ENCODE peak calls at places on chromosomes 4 and X, in five cellular contexts. A is PC-3, Q is fibroblast of mammary gland, U is aorta, Z is transverse colon. D is an unnamed sample.

GRCh38 chr4:38804654-38805295 is at the start of gene TLR1:
- DNase-seq in A (peak), Q (peak), U (no peak), Z (no peak), D (peak)

GRCh38 chrX:144681501-144681900 is 565.8 kb upstream of the SPANXN1 start:
- DNase-seq in A (peak), Q (peak), U (no peak), Z (no peak), D (peak)

GRCh38 chr4:111028829-111029228 is 406.0 kb upstream of the PITX2 start:
- DNase-seq in A (no peak), Q (peak), U (no peak), Z (no peak), D (no peak)

GRCh38 chrX:70960728-70961127 is 29.8 kb upstream of the SLC7A3 start:
- DNase-seq in A (peak), Q (no peak), U (no peak), Z (no peak), D (no peak)

GRCh38 chrX:623599-624323 is 6.8 kb upstream of the SHOX start:
- DNase-seq in A (no peak), Q (no peak), U (no peak), Z (no peak), D (no peak)

GRCh38 chr4:10198365-10198764 is 81.8 kb upstream of the WDR1 start:
- DNase-seq in A (no peak), Q (no peak), U (no peak), Z (no peak), D (no peak)

GRCh38 chr4:188941524-188942109 is 802.4 kb downstream of the TRIML1 start:
- DNase-seq in A (peak), Q (peak), U (no peak), Z (no peak), D (peak)

GRCh38 chr4:174071591-174071990 is 211.9 kb downstream of the FBXO8 start:
- DNase-seq in A (no peak), Q (no peak), U (no peak), Z (no peak), D (no peak)

GRCh38 chrX:97199501-97199900 is 315.8 kb downstream of the RPA4 start:
- DNase-seq in A (no peak), Q (no peak), U (no peak), Z (no peak), D (no peak)

GRCh38 chr4:111136438-111136837 is 513.6 kb upstream of the PITX2 start:
- DNase-seq in A (peak), Q (peak), U (no peak), Z (no peak), D (peak)

GRCh38 chr4:103052779-103053178 is 23.8 kb downstream of the SLC9B2 start:
- DNase-seq in A (no peak), Q (peak), U (no peak), Z (no peak), D (no peak)

GRCh38 chrX:40644821-40645358 is 2.5 kb downstream of the CXorf38 start:
- DNase-seq in A (peak), Q (peak), U (no peak), Z (peak), D (no peak)

GRCh38 chr4:77465271-77465670 is 140.3 kb upstream of the CXCL13 start:
- DNase-seq in A (peak), Q (peak), U (no peak), Z (peak), D (no peak)

GRCh38 chr4:76017056-76017686 is 6.1 kb downstream of the CXCL10 start:
- DNase-seq in A (no peak), Q (no peak), U (no peak), Z (no peak), D (no peak)

GRCh38 chr4:165031436-165032211 is at the start of gene TRIM60:
- DNase-seq in A (no peak), Q (no peak), U (no peak), Z (no peak), D (no peak)

GRCh38 chr4:108834167-108834566 is 71.3 kb upstream of the ETNPPL start:
- DNase-seq in A (peak), Q (peak), U (no peak), Z (no peak), D (peak)

GRCh38 chr4:85828295-85828910 is 353.5 kb downstream of the ARHGAP24 start:
- DNase-seq in A (peak), Q (peak), U (no peak), Z (no peak), D (no peak)

GRCh38 chr4:140211693-140212092 is 57.7 kb upstream of the MAML3 start:
- DNase-seq in A (no peak), Q (no peak), U (no peak), Z (no peak), D (no peak)

GRCh38 chr4:70670332-70671014 is 4.2 kb upstream of the JCHAIN start:
- DNase-seq in A (peak), Q (peak), U (no peak), Z (no peak), D (no peak)

GRCh38 chrX:22078117-22078516 is 46.0 kb downstream of the PHEX start:
- DNase-seq in A (no peak), Q (no peak), U (no peak), Z (no peak), D (no peak)

GRCh38 chr4:128234836-128235235 is 52.8 kb downstream of the PGRMC2 start:
- DNase-seq in A (no peak), Q (no peak), U (no peak), Z (no peak), D (no peak)

GRCh38 chr4:5165419-5166369 is 114.4 kb downstream of the STK32B start:
- DNase-seq in A (peak), Q (no peak), U (peak), Z (no peak), D (no peak)

GRCh38 chr4:107721436-107722090 is 1.5 kb upstream of the PAPSS1 start:
- DNase-seq in A (no peak), Q (no peak), U (no peak), Z (peak), D (no peak)

GRCh38 chrX:130170752-130171445 is 863 bp upstream of the RAB33A start:
- DNase-seq in A (no peak), Q (no peak), U (peak), Z (peak), D (no peak)

GRCh38 chr4:131091896-131092295 is 1995.9 kb downstream of the C4orf33 start:
- DNase-seq in A (peak), Q (peak), U (no peak), Z (no peak), D (peak)

GRCh38 chr4:83054928-83055327 is 19.9 kb downstream of the COPS4 start:
- DNase-seq in A (peak), Q (peak), U (no peak), Z (no peak), D (no peak)

GRCh38 chr4:13524504-13525243 is 19.6 kb downstream of the NKX3-2 start:
- DNase-seq in A (no peak), Q (peak), U (no peak), Z (no peak), D (peak)

GRCh38 chrX:124223524-124223923 is 108.9 kb upstream of the TEX13D start:
- DNase-seq in A (no peak), Q (no peak), U (no peak), Z (no peak), D (no peak)

GRCh38 chrX:114903618-114904017 is 113.8 kb downstream of the IL13RA2 start:
- DNase-seq in A (no peak), Q (no peak), U (no peak), Z (no peak), D (no peak)

GRCh38 chrX:131745942-131746489 is 202.1 kb downstream of the OR13H1 start:
- DNase-seq in A (peak), Q (no peak), U (no peak), Z (no peak), D (no peak)

GRCh38 chrX:40871385-40872082 is 136.2 kb upstream of the MED14 start:
- DNase-seq in A (peak), Q (peak), U (no peak), Z (no peak), D (no peak)

GRCh38 chr4:101953949-101954348 is 163.4 kb downstream of the BANK1 start:
- DNase-seq in A (peak), Q (peak), U (no peak), Z (no peak), D (peak)

GRCh38 chr4:145218251-145218650 is 37.9 kb upstream of the OTUD4 start:
- DNase-seq in A (no peak), Q (peak), U (no peak), Z (no peak), D (no peak)

GRCh38 chrX:48816014-48816810 is 10.1 kb upstream of the ERAS start:
- DNase-seq in A (no peak), Q (no peak), U (peak), Z (no peak), D (no peak)

GRCh38 chr4:15341733-15342300 is 86.0 kb upstream of the C1QTNF7 start:
- DNase-seq in A (no peak), Q (no peak), U (no peak), Z (no peak), D (no peak)

GRCh38 chr4:15341022-15341732 is 86.7 kb upstream of the C1QTNF7 start:
- DNase-seq in A (no peak), Q (no peak), U (no peak), Z (no peak), D (no peak)

GRCh38 chr4:15337258-15337657 is 90.6 kb upstream of the C1QTNF7 start:
- DNase-seq in A (no peak), Q (no peak), U (no peak), Z (no peak), D (no peak)

GRCh38 chr4:15336410-15337184 is 91.2 kb upstream of the C1QTNF7 start:
- DNase-seq in A (peak), Q (peak), U (no peak), Z (no peak), D (peak)

GRCh38 chr4:15339732-15340131 is 88.1 kb upstream of the C1QTNF7 start:
- DNase-seq in A (no peak), Q (peak), U (no peak), Z (no peak), D (no peak)
- H3K4me3 ChIP-seq in A (no peak), Q (no peak), U (peak), Z (peak), D (no peak)

GRCh38 chrX:103330601-103331397 is 760 bp downstream of the TCEAL7 start:
- DNase-seq in A (no peak), Q (peak), U (no peak), Z (no peak), D (no peak)
- H3K4me3 ChIP-seq in A (no peak), Q (peak), U (no peak), Z (peak), D (peak)

GRCh38 chrX:155888139-155888538 is 7.0 kb downstream of the VAMP7 start:
- DNase-seq in A (peak), Q (peak), U (no peak), Z (no peak), D (peak)
- H3K4me3 ChIP-seq in A (no peak), Q (no peak), U (no peak), Z (no peak), D (no peak)

GRCh38 chr4:3766791-3767561 is 791 bp downstream of the ADRA2C start:
- DNase-seq in A (no peak), Q (peak), U (peak), Z (no peak), D (no peak)

GRCh38 chr4:3762753-3763511 is 3.3 kb upstream of the ADRA2C start:
- DNase-seq in A (no peak), Q (no peak), U (no peak), Z (no peak), D (no peak)

GRCh38 chr4:3766207-3766790 is at the start of gene ADRA2C:
- DNase-seq in A (no peak), Q (no peak), U (no peak), Z (no peak), D (no peak)

GRCh38 chr4:3767569-3768288 is 1.5 kb downstream of the ADRA2C start:
- DNase-seq in A (no peak), Q (no peak), U (no peak), Z (peak), D (no peak)

DNA sequence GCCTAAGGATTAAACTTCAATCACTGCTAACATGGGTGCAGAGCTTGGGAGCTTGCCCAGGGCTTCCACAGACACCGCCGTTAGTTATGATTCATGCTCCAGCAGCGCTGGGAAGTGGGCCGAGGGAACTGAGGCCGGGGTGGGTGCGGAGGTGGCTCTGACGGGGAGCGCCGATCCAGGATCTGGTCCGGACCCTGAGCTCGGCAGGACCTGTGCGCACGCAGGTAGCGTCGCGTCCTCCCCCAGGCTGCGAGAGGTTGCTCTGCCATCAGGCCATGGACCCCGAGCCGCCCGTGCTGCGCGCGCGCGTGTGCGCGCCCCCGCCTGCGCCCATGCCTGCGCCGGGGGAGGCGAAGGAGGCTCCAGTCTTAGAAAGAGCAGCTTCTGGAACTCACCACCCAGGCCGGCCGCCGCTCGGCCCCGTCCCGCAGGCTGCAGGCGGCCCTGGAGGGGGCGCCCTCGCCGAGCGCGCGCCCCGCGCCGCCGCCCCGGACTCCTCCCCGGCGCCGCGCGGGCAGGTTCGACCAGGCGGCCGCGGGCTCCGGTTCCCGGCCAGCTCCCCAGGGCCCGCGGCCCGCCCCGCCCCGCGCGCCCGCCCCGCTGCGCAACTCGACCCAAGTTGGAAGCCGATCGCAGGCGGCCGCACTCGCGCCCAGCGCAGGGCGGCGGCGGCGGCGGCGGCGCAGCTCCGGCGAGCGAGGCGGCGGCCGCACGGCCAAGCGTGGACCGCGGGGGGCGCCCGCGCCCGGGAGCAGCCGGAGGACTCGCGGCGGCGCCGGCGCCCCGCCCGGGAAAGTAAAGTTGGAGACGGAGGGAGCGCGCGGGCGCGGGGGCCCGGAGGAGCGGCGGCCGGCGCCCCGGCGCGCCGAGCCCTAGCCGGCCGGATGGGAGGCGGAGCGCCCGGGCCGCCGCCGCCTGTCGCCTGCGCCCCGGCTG is 646 bp upstream of the ADRA2C start:
- DNase-seq in A (peak), Q (peak), U (peak), Z (no peak), D (peak)
- H3K4me3 ChIP-seq in A (no peak), Q (no peak), U (peak), Z (peak), D (peak)

GRCh38 chr4:99817310-99817885 is 771 bp downstream of the DAPP1 start:
- DNase-seq in A (peak), Q (no peak), U (no peak), Z (no peak), D (no peak)
- H3K4me3 ChIP-seq in A (peak), Q (no peak), U (no peak), Z (peak), D (no peak)

DNA sequence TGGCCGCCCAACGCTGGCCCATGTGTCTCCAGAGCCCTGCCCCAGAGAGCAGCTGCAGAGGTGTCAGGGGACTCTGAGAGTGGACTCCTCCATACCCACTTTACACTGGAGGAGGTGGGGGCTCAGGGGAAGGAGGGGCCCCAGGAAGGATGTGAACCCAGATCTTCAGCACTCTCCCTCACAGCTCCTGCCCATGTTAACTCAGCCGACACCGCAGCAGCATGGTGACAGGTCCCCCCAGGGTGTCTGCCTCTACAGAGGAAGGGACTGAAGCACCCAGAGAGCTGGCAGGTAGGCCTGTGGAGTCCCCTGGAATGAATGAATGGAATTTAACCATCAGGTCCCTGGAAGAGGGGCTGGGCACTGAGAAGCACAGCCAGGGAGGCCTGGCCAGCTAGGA is 21.7 kb downstream of the SH3BP2 start:
- DNase-seq in A (no peak), Q (no peak), U (no peak), Z (no peak), D (no peak)
- H3K4me3 ChIP-seq in A (no peak), Q (no peak), U (no peak), Z (no peak), D (no peak)